ENCODE peak calls at places on chromosomes 11 and 22, in ten cellular contexts. R is CD4-positive, CD25-positive, alpha-beta regulatory T cell; I is activated naive CD4-positive, alpha-beta T cell treated with anti-CD3 and anti-CD28 coated beads for 36 hours; V is foreskin fibroblast; A is kidney; N is stimulated activated CD8-positive, alpha-beta memory T cell treated with anti-CD3 and anti-CD28 coated beads, Interleukin-4, amount 100 ng/mL, for 24 hours; W is stimulated activated CD4-positive, alpha-beta T cell treated with anti-CD3 and anti-CD28 coated beads, Interleukin-4, amount 100 ng/mL, for 24 hours; C is kidney glomerular epithelial cell; U is EH; Z is Ammon's horn. B is an unnamed sample.

GRCh38 chr11:113104390-113105251 is 143.4 kb downstream of the NCAM1 start:
- DNase-seq in U (no peak), Z (no peak), N (no peak), W (no peak), A (no peak), R (no peak), C (no peak), I (no peak), V (no peak), B (no peak)

GRCh38 chr11:70078095-70078795 is at the start of gene ANO1:
- DNase-seq in N (no peak), V (peak; percentile 12), W (no peak), R (no peak), A (peak; percentile 57), I (no peak), C (no peak), Z (no peak), U (no peak), B (no peak)

GRCh38 chr11:132186699-132187098 is 816.3 kb downstream of the NTM start:
- DNase-seq in A (no peak), U (no peak), W (no peak), R (no peak), V (no peak), Z (no peak), C (no peak), N (no peak), I (no peak), B (no peak)

GRCh38 chr11:87150936-87151335 is 113.2 kb downstream of the TMEM135 start:
- DNase-seq in R (no peak), V (peak; percentile 24), I (no peak), W (no peak), C (no peak), A (no peak), Z (no peak), N (no peak), U (peak; percentile 42), B (no peak)

GRCh38 chr11:128324051-128324481 is 263.3 kb downstream of the ETS1 start:
- DNase-seq in N (peak; percentile 53), R (no peak), A (no peak), I (peak; percentile 39), U (no peak), Z (no peak), V (no peak), C (no peak), W (peak; percentile 56), B (peak; percentile 68)

GRCh38 chr11:130066338-130066737 is 3.4 kb upstream of the APLP2 start:
- DNase-seq in A (no peak), W (no peak), I (no peak), V (no peak), U (no peak), Z (no peak), N (no peak), R (no peak), C (no peak), B (no peak)

GRCh38 chr22:30717331-30717921 is 22.8 kb downstream of the OSBP2 start:
- DNase-seq in Z (no peak), A (no peak), I (peak; percentile 30), R (no peak), C (peak; percentile 62), U (peak; percentile 91), N (no peak), V (peak; percentile 91), W (no peak), B (peak; percentile 60)

GRCh38 chr11:73292481-73292880 is 15.6 kb upstream of the ARHGEF17 start:
- DNase-seq in N (no peak), U (peak; percentile 40), C (no peak), A (peak; percentile 46), R (no peak), W (no peak), I (no peak), Z (no peak), V (no peak), B (no peak)

GRCh38 chr11:85800595-85801342 is 10.2 kb downstream of the SYTL2 start:
- DNase-seq in V (no peak), Z (no peak), I (no peak), R (no peak), C (no peak), W (no peak), N (no peak), U (no peak), A (no peak), B (no peak)

GRCh38 chr11:116990061-116990473 is 108.2 kb downstream of the SIK3 start:
- DNase-seq in W (no peak), I (no peak), V (peak; percentile 88), C (peak; percentile 33), N (no peak), R (no peak), Z (no peak), U (peak; percentile 81), A (no peak), B (peak; percentile 23)

GRCh38 chr11:128318856-128319474 is 268.4 kb downstream of the ETS1 start:
- DNase-seq in Z (no peak), N (peak; percentile 72), U (peak; percentile 23), I (peak; percentile 97), V (no peak), W (peak; percentile 83), R (peak; percentile 49), A (no peak), C (no peak), B (peak; percentile 92)

B was measured in activated CD4-positive, alpha-beta memory T cell treated with anti-CD3 and anti-CD28 coated beads for 36 hours.